ENCODE peak calls at places on chromosomes 16 and 17, in nine cellular contexts. One of them, this sample, is unnamed.

GRCh38 chr16:46743232-46743719 is 4.9 kb downstream of the MYLK3 start:
- DNase-seq in H9: peak
- DNase-seq in foreskin keratinocyte: no peak
- DNase-seq in transverse colon: no peak
- DNase-seq in psoas muscle: no peak
- DNase-seq in hepatocyte: no peak
- DNase-seq in Peyer's patch: peak
- DNase-seq in fibroblast of lung: peak
- DNase-seq in HCT116: no peak
- DNase-seq in this sample: no peak

GRCh38 chr17:19341641-19342610 is 20.6 kb downstream of the B9D1 start:
- DNase-seq in psoas muscle: no peak
- DNase-seq in transverse colon: no peak
- DNase-seq in Peyer's patch: no peak
- DNase-seq in HCT116: no peak
- DNase-seq in H9: peak
- DNase-seq in fibroblast of lung: peak
- DNase-seq in hepatocyte: no peak
- DNase-seq in foreskin keratinocyte: no peak
- DNase-seq in this sample: no peak

GRCh38 chr17:31499771-31500554 is 108.5 kb downstream of the RAB11FIP4 start:
- DNase-seq in Peyer's patch: no peak
- DNase-seq in foreskin keratinocyte: no peak
- DNase-seq in transverse colon: peak
- DNase-seq in fibroblast of lung: peak
- DNase-seq in hepatocyte: no peak
- DNase-seq in H9: peak
- DNase-seq in psoas muscle: peak
- DNase-seq in HCT116: peak
- DNase-seq in this sample: peak

GRCh38 chr17:55163408-55163807 is 101.4 kb upstream of the HLF start:
- DNase-seq in H9: no peak
- DNase-seq in foreskin keratinocyte: no peak
- DNase-seq in transverse colon: no peak
- DNase-seq in hepatocyte: no peak
- DNase-seq in HCT116: no peak
- DNase-seq in fibroblast of lung: no peak
- DNase-seq in Peyer's patch: no peak
- DNase-seq in psoas muscle: no peak
- DNase-seq in this sample: no peak

GRCh38 chr17:11554042-11554441 is 44.2 kb upstream of the DNAH9 start:
- DNase-seq in H9: no peak
- DNase-seq in foreskin keratinocyte: no peak
- DNase-seq in hepatocyte: no peak
- DNase-seq in psoas muscle: no peak
- DNase-seq in fibroblast of lung: no peak
- DNase-seq in HCT116: no peak
- DNase-seq in Peyer's patch: no peak
- DNase-seq in transverse colon: no peak
- DNase-seq in this sample: no peak

GRCh38 chr16:24852281-24852721 is 6.5 kb downstream of the SLC5A11 start:
- DNase-seq in psoas muscle: no peak
- DNase-seq in foreskin keratinocyte: no peak
- DNase-seq in HCT116: no peak
- DNase-seq in fibroblast of lung: peak
- DNase-seq in Peyer's patch: no peak
- DNase-seq in transverse colon: no peak
- DNase-seq in H9: no peak
- DNase-seq in hepatocyte: no peak
- DNase-seq in this sample: no peak

GRCh38 chr16:26569793-26570192 is 496.9 kb upstream of the C16orf82 start:
- DNase-seq in foreskin keratinocyte: no peak
- DNase-seq in fibroblast of lung: no peak
- DNase-seq in Peyer's patch: no peak
- DNase-seq in H9: peak
- DNase-seq in hepatocyte: peak
- DNase-seq in transverse colon: no peak
- DNase-seq in psoas muscle: no peak
- DNase-seq in HCT116: no peak
- DNase-seq in this sample: no peak

GRCh38 chr16:85524365-85524629 is 88.8 kb upstream of the GSE1 start:
- DNase-seq in fibroblast of lung: no peak
- DNase-seq in hepatocyte: no peak
- DNase-seq in transverse colon: no peak
- DNase-seq in Peyer's patch: no peak
- DNase-seq in H9: no peak
- DNase-seq in psoas muscle: no peak
- DNase-seq in foreskin keratinocyte: no peak
- DNase-seq in HCT116: no peak
- DNase-seq in this sample: no peak

GRCh38 chr16:31177136-31177535 is 2.8 kb upstream of the FUS start:
- DNase-seq in foreskin keratinocyte: peak
- DNase-seq in Peyer's patch: peak
- DNase-seq in fibroblast of lung: peak
- DNase-seq in HCT116: no peak
- DNase-seq in transverse colon: no peak
- DNase-seq in psoas muscle: no peak
- DNase-seq in H9: no peak
- DNase-seq in hepatocyte: no peak
- DNase-seq in this sample: no peak

GRCh38 chr16:82639666-82640336 is 13.0 kb downstream of the CDH13 start:
- DNase-seq in transverse colon: peak
- DNase-seq in HCT116: peak
- DNase-seq in H9: peak
- DNase-seq in foreskin keratinocyte: no peak
- DNase-seq in hepatocyte: peak
- DNase-seq in psoas muscle: peak
- DNase-seq in fibroblast of lung: peak
- DNase-seq in Peyer's patch: peak
- DNase-seq in this sample: peak

GRCh38 chr16:61366006-61366405 is 670.2 kb downstream of the CDH8 start:
- DNase-seq in fibroblast of lung: no peak
- DNase-seq in H9: no peak
- DNase-seq in transverse colon: no peak
- DNase-seq in Peyer's patch: no peak
- DNase-seq in foreskin keratinocyte: no peak
- DNase-seq in hepatocyte: no peak
- DNase-seq in HCT116: no peak
- DNase-seq in psoas muscle: no peak
- DNase-seq in this sample: no peak

GRCh38 chr16:70395345-70395901 is 43.5 kb downstream of the ST3GAL2 start:
- DNase-seq in psoas muscle: peak
- DNase-seq in hepatocyte: peak
- DNase-seq in foreskin keratinocyte: no peak
- DNase-seq in Peyer's patch: peak
- DNase-seq in transverse colon: peak
- DNase-seq in H9: peak
- DNase-seq in fibroblast of lung: peak
- DNase-seq in HCT116: no peak
- DNase-seq in this sample: no peak

DNA sequence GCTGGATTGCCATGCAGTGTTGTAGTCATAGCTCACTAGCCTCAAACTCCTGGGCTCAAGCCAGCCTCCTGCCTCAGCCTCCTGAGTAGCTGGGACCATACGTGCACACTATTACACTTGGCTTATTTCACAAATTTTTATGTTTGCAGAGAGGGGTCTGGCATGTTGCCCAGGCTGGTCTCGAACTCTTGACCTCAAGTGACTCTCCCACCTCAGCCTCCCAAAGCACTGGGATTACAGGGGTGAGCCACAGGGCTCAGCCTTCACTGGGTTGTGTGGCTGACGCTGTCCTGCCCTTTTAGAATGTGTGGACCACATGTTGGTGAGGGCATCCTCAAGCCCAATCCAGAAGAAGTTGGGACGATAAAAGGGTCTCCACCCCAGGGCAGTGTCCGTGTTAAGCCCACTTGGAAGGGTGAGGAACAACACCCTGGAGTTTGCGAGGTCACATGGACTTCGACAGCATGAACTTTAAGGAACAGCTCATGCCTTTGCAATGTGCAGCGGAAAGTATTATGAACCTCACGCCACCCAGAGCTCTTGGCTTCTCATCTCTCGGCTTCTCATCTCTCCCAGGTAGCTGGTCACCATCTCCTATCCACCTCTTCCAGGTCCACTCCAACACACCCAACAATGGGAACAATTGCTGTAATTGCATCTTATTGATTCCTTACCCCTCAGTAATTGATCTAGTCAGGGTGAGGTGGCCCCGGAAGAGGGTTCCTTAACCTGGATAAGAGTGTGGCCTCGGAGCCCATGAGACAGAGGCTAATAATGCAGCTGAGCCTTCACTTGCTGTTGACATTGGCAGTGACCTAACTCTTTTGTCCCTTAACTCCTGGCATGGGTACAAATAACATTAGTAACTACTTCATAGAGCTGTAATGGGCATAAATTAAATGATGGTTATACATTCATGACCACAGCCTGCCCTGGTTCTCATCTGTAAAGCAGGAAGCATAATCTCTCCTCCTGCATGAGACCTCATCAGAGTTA is 6.7 kb downstream of the FOXL1 start:
- DNase-seq in fibroblast of lung: peak
- DNase-seq in transverse colon: no peak
- DNase-seq in hepatocyte: no peak
- DNase-seq in foreskin keratinocyte: no peak
- DNase-seq in H9: no peak
- DNase-seq in psoas muscle: no peak
- DNase-seq in HCT116: no peak
- DNase-seq in Peyer's patch: no peak
- DNase-seq in this sample: no peak
- H3K27ac ChIP-seq in fibroblast of lung: peak
- H3K27ac ChIP-seq in transverse colon: peak
- H3K27ac ChIP-seq in hepatocyte: no peak
- H3K27ac ChIP-seq in foreskin keratinocyte: no peak
- H3K27ac ChIP-seq in H9: no peak
- H3K27ac ChIP-seq in psoas muscle: no peak
- H3K27ac ChIP-seq in HCT116: no peak
- H3K27ac ChIP-seq in Peyer's patch: no peak
- H3K27ac ChIP-seq in this sample: no peak

DNA sequence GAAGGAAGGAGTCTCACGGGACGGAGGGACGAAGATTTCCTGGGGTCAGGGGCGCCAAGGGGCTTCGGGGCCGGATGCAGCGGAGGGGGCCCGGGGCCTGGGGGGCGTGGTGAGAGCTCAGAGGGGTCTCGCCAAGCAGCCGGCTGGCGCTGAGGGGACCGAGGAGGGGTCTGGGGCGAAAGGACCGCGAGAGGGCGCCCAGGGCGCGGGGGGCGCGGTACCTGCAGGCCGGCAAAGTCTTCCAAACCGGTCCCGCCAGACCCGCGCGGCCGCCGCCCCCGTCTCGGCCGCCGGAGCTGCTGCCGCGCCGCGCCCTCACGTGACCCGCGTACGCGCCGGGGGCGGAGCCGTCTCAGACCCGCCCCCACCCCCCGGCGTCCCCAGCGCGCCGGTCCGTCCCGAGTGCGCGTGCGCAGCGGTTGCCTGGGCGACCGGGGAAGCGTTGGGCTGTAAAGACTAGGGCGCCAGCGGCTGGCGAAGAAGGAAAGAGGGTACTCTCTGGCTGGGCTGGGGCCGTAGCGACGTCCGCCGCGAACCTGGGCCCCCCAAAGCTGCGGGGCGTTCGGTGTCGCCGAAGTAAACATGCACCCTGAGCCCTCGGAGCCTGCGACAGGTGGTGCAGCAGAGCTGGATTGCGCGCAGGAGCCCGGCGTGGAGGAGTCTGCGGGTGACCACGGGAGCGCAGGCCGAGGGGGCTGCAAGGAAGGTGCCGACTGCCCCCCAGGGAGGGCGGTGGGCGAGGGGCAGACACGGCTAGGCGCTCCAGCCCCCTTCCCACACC is at the start of the genes DNAAF1 and HSDL1:
- DNase-seq in hepatocyte: peak
- DNase-seq in fibroblast of lung: peak
- DNase-seq in transverse colon: peak
- DNase-seq in HCT116: peak
- DNase-seq in H9: peak
- DNase-seq in psoas muscle: peak
- DNase-seq in Peyer's patch: peak
- DNase-seq in foreskin keratinocyte: peak
- DNase-seq in this sample: peak
- TF ChIP-seq CTCF in hepatocyte: peak
- TF ChIP-seq CTCF in fibroblast of lung: no peak
- TF ChIP-seq CTCF in transverse colon: no peak
- TF ChIP-seq CTCF in HCT116: no peak
- TF ChIP-seq CTCF in H9: peak
- TF ChIP-seq CTCF in psoas muscle: no peak
- TF ChIP-seq CTCF in Peyer's patch: no peak
- TF ChIP-seq CTCF in foreskin keratinocyte: peak
- TF ChIP-seq CTCF in this sample: no peak

DNA sequence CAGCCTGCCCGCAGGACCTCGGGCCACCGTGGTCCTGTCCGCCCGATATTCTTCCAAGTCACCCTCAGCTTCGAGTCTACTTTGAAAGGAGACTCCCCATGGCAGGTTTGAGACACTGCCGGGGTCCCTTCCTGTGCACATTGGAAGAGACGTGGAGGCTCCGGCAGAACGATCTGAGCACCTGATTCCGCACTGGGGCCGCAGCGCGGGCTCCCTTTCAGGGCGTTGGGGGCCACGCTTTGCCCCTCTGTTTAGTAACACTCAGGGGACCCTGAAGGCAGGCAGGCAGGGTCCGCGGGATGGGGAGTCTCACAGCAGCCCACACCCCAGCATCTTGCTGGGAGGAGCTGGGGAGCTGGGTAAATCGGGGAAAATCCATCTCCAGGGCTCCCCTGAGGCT is 30.6 kb downstream of the SOX8 start:
- DNase-seq in HCT116: no peak
- DNase-seq in H9: no peak
- DNase-seq in transverse colon: no peak
- DNase-seq in hepatocyte: no peak
- DNase-seq in foreskin keratinocyte: no peak
- DNase-seq in fibroblast of lung: no peak
- DNase-seq in Peyer's patch: no peak
- DNase-seq in psoas muscle: no peak
- DNase-seq in this sample: no peak
- H3K27ac ChIP-seq in HCT116: no peak
- H3K27ac ChIP-seq in H9: no peak
- H3K27ac ChIP-seq in transverse colon: no peak
- H3K27ac ChIP-seq in hepatocyte: no peak
- H3K27ac ChIP-seq in foreskin keratinocyte: no peak
- H3K27ac ChIP-seq in fibroblast of lung: no peak
- H3K27ac ChIP-seq in Peyer's patch: no peak
- H3K27ac ChIP-seq in psoas muscle: no peak
- H3K27ac ChIP-seq in this sample: no peak

DNA sequence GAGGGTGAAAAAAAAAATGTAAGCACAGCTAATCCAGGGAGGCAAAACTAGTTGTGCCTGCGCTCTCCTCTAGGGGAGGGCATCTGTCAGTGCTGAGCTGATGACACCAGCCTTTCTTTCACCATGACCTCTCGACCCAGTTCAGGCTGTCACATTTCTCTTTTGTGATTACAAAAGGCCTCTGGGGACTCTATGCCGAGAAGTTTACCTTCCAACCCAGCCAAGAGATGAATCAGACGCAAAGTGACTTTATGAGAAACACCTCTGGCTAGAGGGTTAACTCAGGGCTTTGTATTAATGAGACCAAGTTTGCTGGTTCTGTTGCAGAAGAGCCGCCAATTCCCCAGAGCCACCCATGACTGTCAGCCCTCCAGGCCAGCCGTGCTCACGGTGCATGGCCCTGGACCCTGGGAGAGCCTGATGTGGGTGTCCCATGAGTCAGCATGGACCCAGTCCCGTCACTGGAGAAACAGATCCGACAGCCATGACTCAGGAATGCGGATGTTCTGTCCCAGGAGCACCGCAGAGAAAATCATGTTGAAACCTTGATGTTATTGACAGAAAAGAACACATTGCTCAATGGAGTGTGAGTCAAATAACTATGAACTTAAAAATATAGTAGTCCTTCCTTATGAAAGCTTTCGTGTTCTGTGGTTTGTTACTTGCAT is 437.2 kb downstream of the HS3ST3B1 start:
- DNase-seq in HCT116: no peak
- DNase-seq in psoas muscle: peak
- DNase-seq in H9: peak
- DNase-seq in fibroblast of lung: peak
- DNase-seq in transverse colon: peak
- DNase-seq in Peyer's patch: peak
- DNase-seq in foreskin keratinocyte: peak
- DNase-seq in hepatocyte: peak
- DNase-seq in this sample: peak
- TF ChIP-seq CTCF in HCT116: no peak
- TF ChIP-seq CTCF in psoas muscle: peak
- TF ChIP-seq CTCF in H9: peak
- TF ChIP-seq CTCF in fibroblast of lung: peak
- TF ChIP-seq CTCF in transverse colon: no peak
- TF ChIP-seq CTCF in Peyer's patch: no peak
- TF ChIP-seq CTCF in foreskin keratinocyte: peak
- TF ChIP-seq CTCF in hepatocyte: peak
- TF ChIP-seq CTCF in this sample: peak

This sample was measured in RWPE1.